ENCODE peak calls at places on chromosomes 2 and 18, in four cellular contexts. G is colonic mucosa, R is dorsolateral prefrontal cortex, Q is prostate gland. E is an unnamed sample.
A peak's percentile ranks its signal among the peaks of the same experiment; 100 is the strongest.

GRCh38 chr2:107808986-107809385 is 17.7 kb upstream of the RGPD4 start:
- DNase-seq in G (no peak), R (no peak), Q (no peak), E (no peak)

GRCh38 chr18:23356915-23357421 is 96.1 kb upstream of the RIOK3 start:
- DNase-seq in G (no peak), R (no peak), Q (no peak), E (no peak)

GRCh38 chr2:621303-622099 is 55.7 kb downstream of the TMEM18 start:
- DNase-seq in G (no peak), R (no peak), Q (peak; percentile 1), E (peak; percentile 76)

GRCh38 chr2:222300725-222301295 is 2.0 kb upstream of the PAX3 start:
- DNase-seq in G (no peak), R (no peak), Q (no peak), E (peak; percentile 85)

GRCh38 chr2:202135111-202135874 is 62.2 kb downstream of the KIAA2012 start:
- DNase-seq in G (peak; percentile 68), R (peak; percentile 40), Q (no peak), E (peak; percentile 71)

GRCh38 chr18:38933910-38934510 is 1368.4 kb upstream of the CELF4 start:
- DNase-seq in G (no peak), R (no peak), Q (no peak), E (no peak)

GRCh38 chr2:216666461-216667233 is 28.7 kb downstream of the IGFBP5 start:
- DNase-seq in G (peak; percentile 71), R (peak; percentile 66), Q (peak; percentile 67), E (peak; percentile 94)

GRCh38 chr2:121199281-121200010 is 85.6 kb downstream of the TFCP2L1 start:
- DNase-seq in G (no peak), R (no peak), Q (no peak), E (no peak)

GRCh38 chr2:43068730-43069517 is 157.5 kb downstream of the ZFP36L2 start:
- DNase-seq in G (no peak), R (no peak), Q (no peak), E (no peak)

GRCh38 chr18:36402765-36403396 is 105.4 kb downstream of the FHOD3 start:
- DNase-seq in G (no peak), R (no peak), Q (no peak), E (peak; percentile 56)

GRCh38 chr2:72144746-72145657 is 2.7 kb downstream of the CYP26B1 start:
- DNase-seq in G (peak; percentile 65), R (peak; percentile 28), Q (peak; percentile 4), E (no peak)

GRCh38 chr2:20806286-20806685 is 16.6 kb downstream of the LDAH start:
- DNase-seq in G (no peak), R (no peak), Q (no peak), E (no peak)

GRCh38 chr2:160199053-160199452 is 1.0 kb downstream of the ITGB6 start:
- DNase-seq in G (no peak), R (no peak), Q (no peak), E (no peak)

GRCh38 chr2:160201849-160202539 is 1.9 kb upstream of the ITGB6 start:
- DNase-seq in G (no peak), R (no peak), Q (no peak), E (no peak)

GRCh38 chr2:160197587-160197986 is 2.5 kb downstream of the ITGB6 start:
- DNase-seq in G (no peak), R (no peak), Q (no peak), E (no peak)

GRCh38 chr2:160200921-160201320 is 849 bp upstream of the ITGB6 start:
- DNase-seq in G (no peak), R (no peak), Q (no peak), E (no peak)

GRCh38 chr2:160199683-160200389 is at the start of gene ITGB6:
- DNase-seq in G (no peak), R (no peak), Q (no peak), E (no peak)
- H3K4me3 ChIP-seq in G (peak within 1 kb of the TSS; percentile 5), R (no peak within 1 kb of the TSS), Q (peak within 1 kb of the TSS; percentile 1), E (no peak within 1 kb of the TSS)

DNA sequence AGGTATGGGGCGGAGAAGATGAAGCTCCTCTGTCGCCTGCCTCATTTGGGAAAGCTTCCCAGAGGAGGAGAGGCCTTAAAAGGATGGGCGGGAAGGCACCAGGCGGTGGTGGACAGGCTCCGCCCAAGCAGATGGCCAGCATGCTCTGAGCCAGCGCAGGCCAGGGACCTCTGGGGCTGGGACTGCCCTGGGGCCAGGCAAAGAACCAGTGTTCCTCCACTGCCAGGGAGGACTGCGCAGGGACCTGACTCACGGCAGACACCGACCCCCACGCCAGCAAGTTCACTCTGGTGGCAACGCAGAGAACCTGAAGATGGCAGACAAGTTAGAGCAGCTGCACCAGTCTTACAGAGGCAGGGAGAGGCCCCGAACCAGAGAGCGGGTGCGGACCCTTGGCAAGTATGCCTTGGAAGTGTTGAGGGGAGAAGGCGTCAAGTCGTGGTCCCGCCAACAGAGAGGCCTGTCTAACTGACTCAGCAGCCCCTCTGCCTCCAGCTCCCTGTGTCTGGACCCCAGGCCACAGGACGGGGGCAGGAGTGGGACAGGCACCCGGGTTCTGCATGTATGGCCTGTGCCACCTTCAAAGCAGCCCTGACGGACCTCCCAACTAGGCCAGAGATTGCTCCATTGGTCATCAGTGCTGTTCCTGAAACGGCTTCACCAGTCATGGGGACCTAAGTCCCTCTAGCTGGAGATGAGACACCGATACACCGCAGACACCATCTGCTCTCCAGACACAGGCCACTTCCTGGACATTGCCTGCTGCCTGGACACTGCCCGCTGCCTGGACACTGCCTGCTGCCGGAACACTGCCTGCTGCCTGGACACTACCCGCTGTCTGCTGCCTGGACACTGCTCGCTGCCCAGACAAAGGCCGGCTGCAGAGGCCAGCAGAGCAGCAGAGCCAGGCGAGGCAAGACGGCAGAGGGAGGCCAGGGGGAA is 124.7 kb downstream of the HDAC4 start:
- DNase-seq in G (peak; percentile 56), R (peak; percentile 64), Q (no peak), E (peak; percentile 93)
- H3K4me3 ChIP-seq in G (no peak overlapping the region), R (no peak overlapping the region), Q (no peak overlapping the region), E (no peak overlapping the region)

DNA sequence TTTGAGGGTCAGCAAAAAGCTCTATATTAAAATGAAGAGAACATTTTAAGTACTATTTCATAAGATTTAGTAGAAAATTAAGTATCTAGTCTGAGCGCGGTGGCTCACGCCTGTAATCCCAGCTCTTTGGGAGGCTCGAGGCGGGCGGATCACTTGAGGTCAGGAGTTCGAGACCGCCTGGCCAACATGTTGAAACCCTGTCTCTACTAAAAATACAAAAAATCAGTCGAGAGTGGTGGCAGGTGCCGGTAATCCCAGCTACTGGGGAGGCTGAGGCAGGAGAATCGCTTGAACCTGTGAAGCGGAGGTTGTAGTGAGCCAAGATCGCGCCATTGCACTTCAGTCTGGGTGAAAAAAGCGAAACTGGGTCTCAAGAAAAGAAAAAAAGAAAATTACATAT is 1.6 kb downstream of the USP14 start:
- DNase-seq in G (no peak), R (no peak), Q (no peak), E (no peak)
- H3K4me3 ChIP-seq in G (no peak overlapping the region), R (no peak overlapping the region), Q (peak overlapping the region; percentile 94), E (no peak overlapping the region)

GRCh38 chr2:64108842-64109241 is 35.4 kb downstream of the PELI1 start:
- DNase-seq in G (no peak), R (no peak), Q (no peak), E (no peak)
- H3K4me3 ChIP-seq in G (no peak overlapping the region), R (no peak overlapping the region), Q (no peak overlapping the region), E (no peak overlapping the region)

DNA sequence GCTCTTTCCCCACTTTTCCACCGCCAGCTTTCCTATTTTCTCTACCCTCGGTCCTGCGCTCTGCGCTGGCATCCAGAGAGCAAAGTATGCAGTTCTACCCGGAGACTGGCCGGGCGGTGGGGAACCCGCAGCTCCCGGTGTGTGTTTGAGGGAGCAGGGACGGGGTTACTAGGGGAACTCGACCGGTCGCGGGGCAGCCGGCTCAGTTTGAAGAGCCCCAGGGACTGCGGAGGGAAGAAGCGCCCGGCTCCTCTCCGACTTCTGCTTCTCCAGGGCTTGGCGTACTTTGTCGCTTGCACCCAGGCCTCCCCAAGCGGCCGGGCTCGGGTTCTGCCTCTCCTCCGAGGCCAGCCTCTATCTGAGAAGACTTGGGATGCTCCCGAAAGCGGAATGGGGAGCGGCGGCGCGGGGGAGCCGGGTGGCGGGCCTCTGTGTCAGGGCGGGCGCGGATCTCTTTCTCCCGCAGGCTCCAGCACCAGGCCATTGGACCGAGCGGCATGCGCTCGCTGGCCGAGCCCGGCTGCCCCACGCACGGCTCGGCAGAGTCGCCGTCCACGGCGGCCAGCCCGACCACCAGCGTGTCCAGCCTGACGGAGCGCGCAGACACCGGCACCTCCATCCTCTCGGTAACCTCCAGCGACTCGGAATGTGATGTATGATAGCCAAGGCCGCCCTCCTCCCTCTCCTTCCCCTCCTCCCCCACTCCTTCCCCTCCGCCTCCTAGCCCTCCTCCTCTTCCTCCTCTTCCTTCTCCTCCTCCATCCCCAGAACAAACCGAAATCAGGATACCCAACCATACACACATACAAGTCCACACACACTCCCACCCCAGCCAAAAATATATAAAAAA is 2.8 kb downstream of the SIX3 start:
- DNase-seq in G (no peak), R (no peak), Q (no peak), E (no peak)
- H3K4me3 ChIP-seq in G (no peak overlapping the region), R (peak overlapping the region; percentile 28), Q (no peak overlapping the region), E (no peak overlapping the region)

GRCh38 chr18:34834897-34835296 is 124.8 kb downstream of the DTNA start:
- DNase-seq in G (no peak), R (no peak), Q (no peak), E (no peak)
- H3K4me3 ChIP-seq in G (no peak overlapping the region), R (no peak overlapping the region), Q (no peak overlapping the region), E (no peak overlapping the region)

GRCh38 chr2:218805627-218806026 is 23.7 kb downstream of the CYP27A1 start:
- DNase-seq in G (no peak), R (no peak), Q (peak; percentile 35), E (no peak)
- H3K4me3 ChIP-seq in G (no peak overlapping the region), R (no peak overlapping the region), Q (no peak overlapping the region), E (no peak overlapping the region)